ENCODE peak calls at places on chromosomes 3 and 15, in seven cellular contexts. P is HepG2, S is cardiac fibroblast, G is NCI-H1694, J is hypothalamus, E is transverse colon, B is heart left ventricle. K is an unnamed sample.

GRCh38 chr15:67545864-67546263 is 3.4 kb downstream of the MAP2K5 start:
- DNase-seq in J (no peak), G (no peak), E (no peak), P (no peak), S (no peak), B (no peak), K (no peak)

GRCh38 chr15:40953713-40954074 is 423 bp downstream of the CHAC1 start:
- DNase-seq in S (no peak), B (no peak), J (no peak), E (no peak), G (no peak), P (no peak), K (no peak)

GRCh38 chr15:94610069-94610863 is 378.9 kb downstream of the MCTP2 start:
- DNase-seq in S (no peak), E (no peak), P (no peak), G (no peak), B (no peak), J (no peak), K (no peak)

GRCh38 chr3:117630469-117630868 is 920.9 kb downstream of the TUSC7 start:
- DNase-seq in G (no peak), B (no peak), E (no peak), J (no peak), P (no peak), S (no peak), K (no peak)

GRCh38 chr15:65344214-65344908 is 33.4 kb downstream of the IGDCC3 start:
- DNase-seq in G (no peak), J (no peak), E (peak; percentile 15), P (no peak), S (no peak), B (no peak), K (no peak)

GRCh38 chr3:189941125-189941524 is 179.6 kb downstream of the P3H2 start:
- DNase-seq in E (no peak), G (no peak), J (no peak), S (no peak), P (peak; percentile 21), B (no peak), K (no peak)

GRCh38 chr15:91948001-91948608 is 94.6 kb downstream of the SLCO3A1 start:
- DNase-seq in E (no peak), G (no peak), B (no peak), J (no peak), P (no peak), S (peak; percentile 55), K (no peak)

GRCh38 chr3:56323986-56324420 is 144.3 kb downstream of the ERC2 start:
- DNase-seq in E (no peak), B (no peak), J (no peak), P (no peak), S (peak; percentile 82), G (no peak), K (no peak)

GRCh38 chr15:54810031-54810430 is 386.7 kb downstream of the RSL24D1 start:
- DNase-seq in G (no peak), B (no peak), J (no peak), S (no peak), P (no peak), E (no peak), K (no peak)

GRCh38 chr3:72042397-72043211 is 257.7 kb upstream of the PROK2 start:
- DNase-seq in B (no peak), G (no peak), S (peak; percentile 77), E (no peak), P (no peak), J (no peak), K (no peak)

GRCh38 chr3:189531271-189531670 is 99.9 kb upstream of the TP63 start:
- DNase-seq in G (no peak), J (no peak), S (no peak), E (no peak), B (no peak), P (no peak), K (no peak)

GRCh38 chr3:103899328-103899727 is 1464.5 kb downstream of the ZPLD1 start:
- DNase-seq in G (no peak), J (no peak), S (no peak), B (no peak), P (no peak), E (no peak), K (no peak)

GRCh38 chr3:89762360-89762759 is 654.9 kb downstream of the EPHA3 start:
- DNase-seq in S (no peak), G (no peak), B (no peak), E (no peak), P (no peak), J (no peak), K (no peak)

GRCh38 chr3:195885036-195885871 is 23.1 kb downstream of the TNK2 start:
- DNase-seq in S (peak; percentile 21), G (no peak), E (peak; percentile 71), J (no peak), B (peak; percentile 73), P (no peak), K (no peak)

GRCh38 chr15:43095243-43095642 is 10.6 kb downstream of the UBR1 start:
- DNase-seq in J (no peak), P (no peak), E (no peak), S (peak; percentile 65), B (no peak), G (no peak), K (no peak)

GRCh38 chr15:66644815-66645345 is 57.2 kb upstream of the SMAD6 start:
- DNase-seq in P (no peak), S (peak; percentile 55), J (no peak), E (no peak), B (no peak), G (no peak), K (no peak)

GRCh38 chr3:167066977-167067843 is 312.9 kb downstream of the ZBBX start:
- DNase-seq in S (no peak), J (no peak), P (no peak), E (no peak), G (no peak), B (no peak), K (no peak)

GRCh38 chr3:64848822-64849221 is 161.0 kb upstream of the ADAMTS9 start:
- DNase-seq in J (no peak), S (peak; percentile 82), G (no peak), E (peak; percentile 9), B (no peak), P (no peak), K (no peak)

GRCh38 chr3:63128380-63128779 is 149.7 kb upstream of the SYNPR start:
- DNase-seq in S (no peak), B (no peak), E (no peak), P (no peak), J (no peak), G (no peak), K (no peak)

GRCh38 chr15:85768595-85769168 is 26.0 kb downstream of the KLHL25 start:
- DNase-seq in B (no peak), P (no peak), J (no peak), S (no peak), E (no peak), G (no peak), K (no peak)

GRCh38 chr15:62976301-62976842 is 66.2 kb upstream of the TPM1 start:
- DNase-seq in B (no peak), S (peak; percentile 10), J (no peak), P (no peak), G (no peak), E (no peak), K (no peak)

GRCh38 chr3:101195951-101196713 is 124.2 kb downstream of the IMPG2 start:
- DNase-seq in E (no peak), P (peak; percentile 20), J (no peak), S (peak; percentile 78), G (peak; percentile 13), B (no peak), K (peak; percentile 16)

GRCh38 chr3:53223541-53223966 is 32.3 kb downstream of the TKT start:
- DNase-seq in B (no peak), G (no peak), S (no peak), E (no peak), P (no peak), J (no peak), K (no peak)

GRCh38 chr3:150268426-150269321 is 139.4 kb upstream of the TSC22D2 start:
- DNase-seq in J (no peak), E (no peak), B (no peak), S (no peak), P (peak; percentile 55), G (no peak), K (no peak)

GRCh38 chr15:83462953-83463433 is 15.9 kb downstream of the SH3GL3 start:
- DNase-seq in E (no peak), S (no peak), P (no peak), J (no peak), G (no peak), B (no peak), K (no peak)

GRCh38 chr3:49124203-49124602 is 3.6 kb upstream of the USP19 start:
- DNase-seq in J (no peak), P (no peak), E (no peak), B (peak; percentile 60), S (no peak), G (no peak), K (no peak)

GRCh38 chr3:146221276-146221675 is 29.6 kb downstream of the PLSCR4 start:
- DNase-seq in S (no peak), J (no peak), P (peak; percentile 3), B (no peak), G (no peak), E (no peak), K (no peak)

GRCh38 chr15:68352401-68353062 is 75.0 kb downstream of the FEM1B start:
- DNase-seq in P (no peak), B (no peak), J (no peak), S (peak; percentile 94), G (no peak), E (peak; percentile 23), K (no peak)

GRCh38 chr3:79361748-79362378 is 405.9 kb downstream of the ROBO1 start:
- DNase-seq in E (no peak), G (peak; percentile 27), B (no peak), S (peak; percentile 66), J (no peak), P (peak; percentile 31), K (peak; percentile 24)

GRCh38 chr3:197466586-197467399 is 89.0 kb downstream of the BDH1 start:
- DNase-seq in P (no peak), S (peak; percentile 57), B (no peak), J (no peak), G (peak; percentile 69), E (no peak), K (no peak)

GRCh38 chr3:51688206-51688600 is 17.2 kb downstream of the TEX264 start:
- DNase-seq in P (no peak), B (no peak), G (no peak), E (no peak), J (no peak), S (no peak), K (no peak)

GRCh38 chr3:11784962-11785361 is 61.7 kb downstream of the TAMM41 start:
- DNase-seq in P (no peak), G (no peak), E (no peak), B (no peak), J (no peak), S (no peak), K (no peak)

K was measured in globus pallidus.